ENCODE peak calls at places on chromosomes 12 and 14, in ten cellular contexts. S, I, A, Z, B, X, O, E, V and G are unnamed samples.

GRCh38 chr14:97977711-97978261 is 1180.6 kb downstream of the VRK1 start:
- DNase-seq in S (no peak), I (peak; percentile 47), A (peak; percentile 13), Z (peak; percentile 53), B (peak; percentile 85), X (no peak), O (peak; percentile 90), E (peak; percentile 72), V (peak; percentile 31), G (peak; percentile 75)

GRCh38 chr14:51211149-51211548 is 28.9 kb upstream of the TMX1 start:
- DNase-seq in S (peak; percentile 52), I (no peak), A (no peak), Z (peak; percentile 26), B (no peak), X (peak; percentile 17), O (no peak), E (no peak), V (no peak), G (no peak)

GRCh38 chr12:108879615-108880254 is at the start of gene DAO:
- DNase-seq in S (no peak), I (no peak), A (no peak), Z (no peak), B (no peak), X (no peak), O (no peak), E (no peak), V (no peak), G (peak; percentile 29)

GRCh38 chr12:71216725-71217579 is 59.2 kb upstream of the TSPAN8 start:
- DNase-seq in S (peak; percentile 63), I (peak; percentile 39), A (no peak), Z (peak; percentile 79), B (no peak), X (peak; percentile 7), O (no peak), E (no peak), V (peak; percentile 42), G (peak; percentile 68)

GRCh38 chr12:132190834-132191500 is 46.7 kb downstream of the NOC4L start:
- DNase-seq in S (no peak), I (no peak), A (no peak), Z (no peak), B (no peak), X (no peak), O (no peak), E (no peak), V (no peak), G (no peak)

GRCh38 chr12:82479511-82479910 is 121.2 kb downstream of the METTL25 start:
- DNase-seq in S (peak; percentile 58), I (peak; percentile 65), A (no peak), Z (peak; percentile 52), B (no peak), X (peak; percentile 54), O (no peak), E (no peak), V (peak; percentile 69), G (no peak)

GRCh38 chr14:99062772-99063418 is 209.1 kb downstream of the BCL11B start:
- DNase-seq in S (no peak), I (no peak), A (no peak), Z (no peak), B (no peak), X (no peak), O (no peak), E (no peak), V (no peak), G (no peak)

GRCh38 chr12:31562594-31563328 is 28.2 kb downstream of the DENND5B start:
- DNase-seq in S (no peak), I (no peak), A (no peak), Z (no peak), B (no peak), X (no peak), O (no peak), E (no peak), V (no peak), G (no peak)

GRCh38 chr14:95452176-95452889 is 64.1 kb downstream of the SYNE3 start:
- DNase-seq in S (peak; percentile 22), I (no peak), A (no peak), Z (no peak), B (no peak), X (no peak), O (no peak), E (no peak), V (no peak), G (no peak)

DNA sequence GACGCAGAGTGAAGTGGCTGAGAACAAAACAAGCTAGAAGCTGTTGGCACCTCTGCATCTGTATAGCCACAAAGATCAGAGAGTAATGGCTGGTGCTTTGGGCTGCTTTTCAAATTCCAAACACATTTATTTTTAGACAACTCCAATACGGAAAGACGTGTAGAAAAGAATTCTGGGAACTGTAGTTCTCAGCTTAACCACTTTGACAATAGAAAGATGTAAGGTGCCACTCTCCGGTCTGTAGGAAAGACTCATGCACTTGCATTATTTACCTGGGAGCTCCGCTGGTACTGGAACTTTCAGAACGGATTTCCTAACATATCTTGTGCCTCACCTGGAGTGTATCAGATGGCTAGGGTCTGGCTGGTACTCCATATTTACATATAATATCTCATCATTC is 1.8 kb upstream of the OR4K2 start:
- DNase-seq in S (no peak), I (no peak), A (no peak), Z (no peak), B (no peak), X (no peak), O (no peak), E (no peak), V (no peak), G (no peak)
- TF ChIP-seq CTCF in S (no peak), I (no peak), A (no peak), Z (no peak), B (no peak), X (no peak), O (no peak), E (no peak), V (no peak), G (no peak)

GRCh38 chr12:74111688-74112360 is 425.8 kb upstream of the ATXN7L3B start:
- DNase-seq in S (peak; percentile 6), I (peak; percentile 80), A (no peak), Z (no peak), B (no peak), X (no peak), O (no peak), E (no peak), V (peak; percentile 65), G (no peak)
- TF ChIP-seq CTCF in S (no peak), I (peak; percentile 79), A (peak; percentile 79), Z (no peak), B (no peak), X (no peak), O (no peak), E (no peak), V (peak; percentile 54), G (no peak)

GRCh38 chr14:103027451-103027850 is 29.9 kb downstream of the CDC42BPB start:
- DNase-seq in S (no peak), I (no peak), A (no peak), Z (no peak), B (no peak), X (no peak), O (no peak), E (no peak), V (no peak), G (no peak)
- TF ChIP-seq CTCF in S (no peak), I (no peak), A (no peak), Z (no peak), B (no peak), X (no peak), O (no peak), E (no peak), V (no peak), G (no peak)

DNA sequence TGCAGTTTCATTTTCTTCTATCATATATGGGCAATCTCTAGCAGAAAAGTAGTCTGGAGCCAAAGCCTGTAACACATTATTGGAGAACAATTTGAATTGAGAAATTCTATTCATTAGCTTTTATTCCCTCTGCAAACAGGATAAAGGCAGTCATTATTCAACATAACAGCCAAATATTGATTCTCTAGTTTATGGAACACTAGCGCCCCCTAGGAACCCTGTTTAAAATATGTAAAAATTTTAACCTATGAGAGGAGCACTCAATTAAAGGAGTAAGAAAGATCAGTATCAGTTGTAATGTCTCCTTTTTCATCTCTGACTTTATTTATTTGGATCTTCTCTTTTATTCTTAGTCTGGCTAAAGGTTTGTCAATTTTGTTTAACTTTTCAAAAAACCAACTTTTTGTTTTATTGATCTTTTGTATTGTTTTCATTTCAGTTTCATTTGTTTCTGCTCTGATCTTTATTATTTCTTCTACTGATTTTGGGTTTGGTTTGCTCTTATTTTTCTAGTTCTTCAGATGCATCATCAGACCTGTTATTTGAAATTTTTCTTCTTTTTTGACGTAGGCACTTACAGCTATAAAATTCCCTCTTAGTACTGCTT is 4.8 kb upstream of the LMNTD1 start:
- DNase-seq in S (peak; percentile 75), I (peak; percentile 43), A (no peak), Z (peak; percentile 69), B (no peak), X (peak; percentile 41), O (no peak), E (no peak), V (peak; percentile 45), G (no peak)
- TF ChIP-seq CTCF in S (peak; percentile 60), I (peak; percentile 80), A (peak; percentile 65), Z (peak; percentile 48), B (no peak), X (peak; percentile 34), O (peak; percentile 36), E (no peak), V (peak; percentile 38), G (peak; percentile 29)

DNA sequence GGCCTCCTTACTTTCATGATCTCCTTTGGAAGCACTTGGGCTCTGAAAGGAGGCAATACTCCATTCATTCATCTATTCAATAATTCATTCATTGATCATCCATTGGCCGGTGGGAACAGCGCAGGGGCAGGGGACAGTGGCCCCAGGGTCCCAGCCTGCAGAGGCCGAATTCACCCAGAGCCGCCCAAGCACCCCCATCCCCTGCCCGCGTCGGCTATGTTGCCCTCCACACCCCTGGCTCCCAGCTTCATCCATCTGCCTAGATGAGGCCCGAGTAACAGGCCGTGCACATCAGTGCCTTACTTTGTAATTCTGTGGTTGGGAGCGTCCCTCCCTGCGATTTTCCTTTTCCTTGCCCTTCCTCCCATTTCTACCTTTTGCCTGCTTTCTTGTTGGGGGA is 3.2 kb downstream of the AMN start:
- DNase-seq in S (no peak), I (no peak), A (no peak), Z (no peak), B (no peak), X (no peak), O (peak; percentile 53), E (no peak), V (no peak), G (no peak)
- TF ChIP-seq CTCF in S (no peak), I (no peak), A (no peak), Z (no peak), B (no peak), X (no peak), O (no peak), E (no peak), V (no peak), G (no peak)